ENCODE peak calls at places on chromosomes 16 and 17, in eight cellular contexts. P, C, L, M, H, N, D and S are unnamed samples.

GRCh38 chr17:5034651-5035050 is 575 bp downstream of the SLC52A1 start:
- DNase-seq in P (no peak), C (no peak), L (no peak), M (no peak), H (no peak), N (no peak), D (no peak), S (no peak)

GRCh38 chr17:80358131-80358530 is 56.8 kb upstream of the ENDOV start:
- DNase-seq in P (no peak), C (no peak), L (no peak), M (no peak), H (no peak), N (no peak), D (no peak), S (no peak)

GRCh38 chr17:55067697-55068439 is 99.3 kb downstream of the STXBP4 start:
- DNase-seq in P (no peak), C (no peak), L (no peak), M (peak), H (no peak), N (peak), D (no peak), S (no peak)

GRCh38 chr16:85082553-85083050 is 29.7 kb downstream of the CIBAR2 start:
- DNase-seq in P (no peak), C (no peak), L (no peak), M (no peak), H (no peak), N (no peak), D (peak), S (no peak)

GRCh38 chr16:72094266-72094610 is 591 bp downstream of the DHX38 start:
- DNase-seq in P (no peak), C (no peak), L (no peak), M (peak), H (no peak), N (no peak), D (no peak), S (no peak)

GRCh38 chr16:2297506-2297860 is 29.6 kb upstream of the RNPS1 start:
- DNase-seq in P (no peak), C (no peak), L (no peak), M (no peak), H (no peak), N (no peak), D (no peak), S (no peak)

GRCh38 chr16:50263940-50264929 is 2.1 kb upstream of the ADCY7 start:
- DNase-seq in P (peak), C (no peak), L (no peak), M (peak), H (no peak), N (peak), D (no peak), S (no peak)

GRCh38 chr16:46762583-46762982 is 14.4 kb upstream of the MYLK3 start:
- DNase-seq in P (no peak), C (no peak), L (no peak), M (no peak), H (no peak), N (no peak), D (no peak), S (no peak)

GRCh38 chr17:44925731-44926697 is 10.7 kb upstream of the GFAP start:
- DNase-seq in P (no peak), C (no peak), L (no peak), M (no peak), H (no peak), N (no peak), D (no peak), S (no peak)

GRCh38 chr16:55709801-55710200 is 54.0 kb downstream of the SLC6A2 start:
- DNase-seq in P (no peak), C (no peak), L (no peak), M (no peak), H (no peak), N (no peak), D (no peak), S (no peak)
- H3K9ac ChIP-seq in P (no peak), C (no peak), L (no peak), M (no peak), H (no peak), N (no peak), D (no peak), S (no peak)

DNA sequence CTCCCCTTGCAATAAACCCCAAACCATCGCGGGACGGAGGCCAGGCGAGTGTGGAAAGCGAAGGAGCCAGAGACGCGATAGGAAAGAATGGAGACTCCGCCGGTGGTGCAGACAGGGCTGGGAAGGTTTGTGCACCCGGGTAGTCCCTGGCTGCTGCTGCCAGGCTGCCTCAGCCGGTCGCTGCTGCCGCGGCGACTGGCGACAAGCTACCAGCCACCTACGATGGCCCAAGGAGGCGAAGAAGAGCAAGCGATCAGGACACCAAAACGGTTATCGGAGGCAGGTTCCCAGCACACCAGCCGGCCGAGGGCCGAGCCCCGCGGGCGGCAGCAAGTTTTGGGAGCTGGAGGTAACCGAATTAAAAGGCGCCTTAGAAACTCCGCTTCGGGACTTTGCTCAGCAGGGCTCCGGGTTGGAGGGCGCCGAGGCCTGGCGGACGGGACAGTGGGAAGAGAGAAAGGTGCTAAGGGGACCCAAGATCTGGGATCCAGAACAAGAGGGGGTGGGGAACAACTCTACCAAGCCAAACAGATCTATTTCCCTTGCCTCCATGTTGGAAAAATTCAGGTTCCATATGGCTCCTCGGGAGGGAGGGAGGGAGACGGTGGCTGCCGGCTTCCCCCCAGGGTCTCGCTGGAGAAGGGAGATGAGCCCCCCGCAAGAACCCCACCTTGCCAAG is 9.6 kb upstream of the HOXB2 start:
- DNase-seq in P (no peak), C (no peak), L (no peak), M (no peak), H (no peak), N (no peak), D (no peak), S (no peak)
- H3K4me3 ChIP-seq in P (no peak), C (no peak), L (no peak), M (peak), H (no peak), N (no peak), D (no peak), S (no peak)

DNA sequence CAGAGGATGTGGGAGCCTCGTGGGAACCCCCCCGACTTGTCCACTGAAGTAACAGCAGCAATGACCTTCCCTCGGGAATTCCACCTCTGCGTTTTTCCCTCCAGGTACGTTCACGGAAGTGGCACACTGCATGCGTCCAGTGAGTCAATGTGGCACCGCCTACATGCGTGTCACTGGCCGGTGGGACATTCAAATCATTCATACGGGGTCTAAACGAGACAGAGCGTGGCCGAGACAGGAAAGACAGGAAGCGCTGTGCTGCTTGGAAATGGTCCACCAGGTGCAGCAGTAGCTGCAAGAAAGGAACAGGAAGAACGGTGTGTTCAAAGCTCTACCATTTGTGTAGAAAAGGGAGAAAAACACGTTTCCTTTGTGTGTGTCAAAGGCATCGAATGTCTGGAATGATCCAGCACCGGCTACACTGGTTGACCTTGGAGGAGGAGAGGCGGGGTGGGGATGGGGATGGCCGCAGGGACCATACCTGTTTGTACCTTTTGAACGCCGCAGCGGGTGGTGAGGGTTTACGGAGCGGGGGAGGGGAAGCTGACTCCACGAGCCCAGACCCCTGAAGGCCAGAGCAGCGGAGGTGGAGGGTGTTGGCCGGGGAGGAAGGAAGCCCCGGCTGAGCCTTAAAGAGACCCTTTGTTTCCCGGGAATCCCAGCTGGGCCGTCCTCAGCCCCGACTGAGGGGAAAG is 1.7 kb upstream of the PGAP6 start:
- DNase-seq in P (peak), C (no peak), L (peak), M (no peak), H (peak), N (no peak), D (peak), S (no peak)
- TF ChIP-seq POLR2AphosphoS5 in P (peak), C (no peak), L (peak), M (no peak), H (no peak), N (no peak), D (peak), S (no peak)

DNA sequence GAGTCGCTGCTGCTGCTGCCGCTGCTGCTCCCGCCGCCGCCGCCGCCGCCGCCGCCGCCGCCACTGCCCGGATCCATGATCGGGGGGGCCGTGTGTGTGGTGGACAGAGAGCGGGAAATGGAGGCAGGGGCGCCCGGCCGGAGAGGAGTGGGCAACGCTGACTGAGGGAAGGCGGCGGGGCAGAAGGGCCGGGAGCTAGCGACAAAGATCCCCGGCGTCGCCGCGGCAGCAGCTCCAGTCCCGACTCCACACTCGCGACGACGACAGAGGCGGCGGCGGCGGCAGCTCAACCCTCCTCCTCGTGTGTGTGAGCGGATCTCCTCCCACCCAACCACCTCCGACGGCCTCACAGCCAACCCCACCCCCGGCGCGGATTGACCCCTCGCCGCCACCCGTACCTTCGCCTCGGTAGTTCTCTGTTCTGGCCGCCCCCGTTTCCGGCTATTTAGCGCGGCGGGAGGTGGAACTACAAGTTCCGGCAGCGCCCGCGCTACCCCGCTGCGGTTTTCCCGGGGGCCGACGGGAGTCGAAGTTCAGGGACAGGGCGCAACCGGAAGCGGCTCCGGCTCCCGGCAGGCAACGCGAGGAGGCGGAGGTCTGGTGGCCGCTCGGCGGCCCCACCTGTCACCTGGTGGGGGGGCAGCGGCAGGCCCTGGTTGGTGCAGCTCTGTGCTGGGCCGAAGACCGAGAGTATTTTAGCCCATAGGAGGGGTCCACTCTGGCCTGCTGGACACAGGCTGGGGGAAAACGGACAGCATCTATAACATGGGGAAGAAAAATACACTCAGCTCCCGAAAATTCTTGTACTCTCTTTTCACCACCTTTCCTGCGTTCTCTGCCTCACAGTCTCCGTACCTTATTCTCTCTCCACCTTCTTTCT is at the start of gene GSPT1:
- DNase-seq in P (peak), C (peak), L (peak), M (peak), H (peak), N (peak), D (peak), S (peak)
- H3K9ac ChIP-seq in P (peak), C (peak), L (peak), M (peak), H (peak), N (peak), D (peak), S (peak)

GRCh38 chr17:58514795-58515157 is 338 bp upstream of the MTMR4 start:
- DNase-seq in P (no peak), C (no peak), L (no peak), M (no peak), H (no peak), N (no peak), D (no peak), S (no peak)

GRCh38 chr17:58515286-58515685 is 848 bp upstream of the MTMR4 start:
- DNase-seq in P (no peak), C (no peak), L (no peak), M (no peak), H (no peak), N (no peak), D (no peak), S (no peak)

GRCh38 chr17:58516644-58517377 is 2.4 kb upstream of the MTMR4 start:
- DNase-seq in P (no peak), C (no peak), L (no peak), M (no peak), H (no peak), N (peak), D (no peak), S (no peak)

GRCh38 chr17:58513913-58514794 is at the start of gene MTMR4:
- DNase-seq in P (no peak), C (peak), L (peak), M (peak), H (peak), N (peak), D (peak), S (no peak)

GRCh38 chr17:58513391-58513912 is 986 bp downstream of the MTMR4 start:
- DNase-seq in P (no peak), C (peak), L (no peak), M (peak), H (no peak), N (no peak), D (no peak), S (no peak)
- H3K4me3 ChIP-seq in P (peak), C (peak), L (peak), M (peak), H (peak), N (peak), D (peak), S (peak)

GRCh38 chr16:88692861-88693260 is 6.6 kb upstream of the SNAI3 start:
- DNase-seq in P (no peak), C (no peak), L (no peak), M (no peak), H (no peak), N (no peak), D (no peak), S (no peak)

GRCh38 chr16:88693420-88694177 is 7.3 kb upstream of the SNAI3 start:
- DNase-seq in P (no peak), C (no peak), L (no peak), M (no peak), H (no peak), N (no peak), D (no peak), S (no peak)

GRCh38 chr16:88695753-88696152 is 9.4 kb upstream of the SNAI3 start:
- DNase-seq in P (no peak), C (no peak), L (no peak), M (no peak), H (no peak), N (no peak), D (no peak), S (no peak)

GRCh38 chr16:88695218-88695617 is 8.9 kb upstream of the SNAI3 start:
- DNase-seq in P (no peak), C (no peak), L (no peak), M (no peak), H (no peak), N (no peak), D (no peak), S (no peak)

GRCh38 chr16:88694221-88695087 is 8.1 kb upstream of the SNAI3 start:
- DNase-seq in P (no peak), C (no peak), L (no peak), M (no peak), H (no peak), N (no peak), D (no peak), S (no peak)
- TF ChIP-seq POLR2AphosphoS5 in P (no peak), C (no peak), L (no peak), M (no peak), H (no peak), N (no peak), D (no peak), S (no peak)

GRCh38 chr17:50944902-50945720 is 79.0 kb upstream of the TOB1 start:
- DNase-seq in P (no peak), C (no peak), L (no peak), M (no peak), H (no peak), N (no peak), D (no peak), S (no peak)
- H3K9ac ChIP-seq in P (no peak), C (no peak), L (peak), M (peak), H (no peak), N (peak), D (no peak), S (no peak)

GRCh38 chr17:77786740-77787505 is 171.6 kb upstream of the TNRC6C start:
- DNase-seq in P (no peak), C (peak), L (no peak), M (no peak), H (no peak), N (no peak), D (peak), S (no peak)
- H3K4me3 ChIP-seq in P (no peak), C (no peak), L (no peak), M (no peak), H (no peak), N (no peak), D (peak), S (no peak)

GRCh38 chr17:35764123-35764991 is 3.7 kb downstream of the C17orf50 start:
- DNase-seq in P (peak), C (peak), L (peak), M (peak), H (peak), N (peak), D (peak), S (no peak)
- TF ChIP-seq POLR2AphosphoS5 in P (no peak), C (no peak), L (peak), M (no peak), H (peak), N (no peak), D (peak), S (no peak)

DNA sequence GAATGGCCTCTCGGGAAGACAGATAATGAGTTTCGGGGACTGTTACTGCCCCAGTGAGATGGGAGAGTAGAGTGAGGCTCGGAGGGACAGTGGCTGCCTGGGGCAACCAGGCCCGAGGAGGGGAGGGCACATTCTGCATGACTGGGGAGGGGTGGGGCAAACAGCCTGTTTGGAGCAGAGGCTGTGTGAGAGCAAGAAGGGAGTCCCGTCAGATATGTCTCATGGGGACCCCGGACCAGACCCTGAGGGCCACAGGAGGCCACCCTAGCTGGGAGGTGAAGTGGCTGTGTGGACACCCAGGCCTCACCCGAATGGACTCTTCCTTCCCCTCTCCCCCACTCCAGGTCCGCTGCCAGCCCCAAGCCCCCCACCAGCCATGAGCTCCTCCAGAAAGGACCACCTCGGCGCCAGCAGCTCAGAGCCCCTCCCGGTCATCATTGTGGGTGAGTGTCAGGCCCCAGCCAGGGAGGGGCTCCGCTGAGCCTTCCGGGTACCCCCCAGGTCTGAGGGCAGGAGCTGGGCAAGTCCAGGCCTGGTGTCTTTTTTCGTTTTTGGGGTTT is 4.3 kb downstream of the OSGIN1 start:
- DNase-seq in P (no peak), C (no peak), L (no peak), M (no peak), H (no peak), N (no peak), D (no peak), S (no peak)
- H3K9ac ChIP-seq in P (no peak), C (no peak), L (no peak), M (no peak), H (no peak), N (no peak), D (no peak), S (no peak)